ENCODE peak calls at places on chromosomes 7 and 10, in seven cellular contexts. G is dermis microvascular lymphatic vessel endothelial cell, C is epithelial cell of prostate, P is frontal cortex, V is HEK293T, Q is smooth muscle cell of the brain vasculature, I is retinal pigment epithelial cell. L is an unnamed sample.

GRCh38 chr10:126944191-126944590 is 39.0 kb downstream of the DOCK1 start:
- DNase-seq in Q (no peak), P (no peak), C (no peak), G (no peak), I (no peak), V (no peak), L (no peak)

GRCh38 chr7:120502132-120502531 is 229.2 kb downstream of the KCND2 start:
- DNase-seq in G (no peak), I (no peak), V (no peak), P (no peak), Q (no peak), C (no peak), L (no peak)

GRCh38 chr10:79488303-79488702 is 24.0 kb upstream of the EIF5AL1 start:
- DNase-seq in P (no peak), I (peak), V (no peak), G (no peak), C (no peak), Q (peak), L (no peak)

GRCh38 chr10:115944538-115944937 is 328.5 kb downstream of the GFRA1 start:
- DNase-seq in G (no peak), C (no peak), Q (no peak), I (no peak), P (no peak), V (no peak), L (no peak)

GRCh38 chr10:101466016-101466912 is 112.3 kb downstream of the BTRC start:
- DNase-seq in I (no peak), Q (no peak), C (no peak), G (no peak), P (no peak), V (no peak), L (no peak)

GRCh38 chr10:79027147-79028055 is 41.4 kb upstream of the ZMIZ1 start:
- DNase-seq in C (no peak), I (no peak), V (no peak), P (no peak), Q (no peak), G (no peak), L (no peak)

GRCh38 chr7:152185514-152185913 is 160.0 kb downstream of the GALNT11 start:
- DNase-seq in P (no peak), I (no peak), G (no peak), C (no peak), V (no peak), Q (no peak), L (no peak)

GRCh38 chr7:141045126-141045841 is 28.6 kb upstream of the TMEM178B start:
- DNase-seq in I (no peak), Q (no peak), C (no peak), V (no peak), G (no peak), P (no peak), L (no peak)

GRCh38 chr7:12623223-12623622 is 52.7 kb downstream of the SCIN start:
- DNase-seq in G (no peak), C (no peak), Q (no peak), P (no peak), I (no peak), V (no peak), L (no peak)

GRCh38 chr10:15124908-15125307 is 27.8 kb downstream of the RPP38 start:
- DNase-seq in I (no peak), Q (no peak), V (no peak), G (no peak), C (no peak), P (no peak), L (no peak)

GRCh38 chr7:5360451-5360850 is 63.2 kb downstream of the TNRC18 start:
- DNase-seq in I (no peak), V (no peak), C (no peak), P (no peak), Q (no peak), G (no peak), L (no peak)

GRCh38 chr7:151736403-151736909 is 140.5 kb downstream of the PRKAG2 start:
- DNase-seq in V (peak), Q (peak), G (peak), I (peak), P (peak), C (no peak), L (peak)

GRCh38 chr7:75980126-75980864 is 14.1 kb downstream of the TMEM120A start:
- DNase-seq in G (no peak), I (no peak), C (no peak), V (no peak), Q (no peak), P (no peak), L (no peak)

GRCh38 chr10:87868277-87868676 is 4.9 kb downstream of the PTEN start:
- DNase-seq in V (no peak), Q (no peak), C (no peak), P (no peak), I (no peak), G (no peak), L (no peak)

GRCh38 chr7:25098096-25099046 is 26.7 kb downstream of the CYCS start:
- DNase-seq in P (peak), V (peak), Q (peak), G (peak), C (no peak), I (no peak), L (no peak)

GRCh38 chr10:48612241-48612943 is 7.5 kb upstream of the ARHGAP22 start:
- DNase-seq in I (no peak), P (no peak), V (no peak), Q (no peak), G (no peak), C (no peak), L (no peak)